ENCODE peak calls at places on chromosomes 11 and 22, in ten cellular contexts. T, D, I, F, Z, B, K, V, U and O are unnamed samples.

GRCh38 chr11:44505591-44506054 is 59.8 kb upstream of the CD82 start:
- DNase-seq in T (peak; percentile 66), D (no peak), I (no peak), F (no peak), Z (no peak), B (no peak), K (no peak), V (no peak), U (no peak), O (no peak)

GRCh38 chr11:81707881-81708280 is 1025.8 kb downstream of the FAM181B start:
- DNase-seq in T (no peak), D (no peak), I (no peak), F (no peak), Z (no peak), B (no peak), K (no peak), V (no peak), U (no peak), O (no peak)

GRCh38 chr11:10304495-10305261 is at the start of gene ADM:
- DNase-seq in T (peak; percentile 60), D (peak; percentile 93), I (peak; percentile 90), F (peak; percentile 69), Z (peak; percentile 93), B (peak; percentile 94), K (peak; percentile 90), V (peak; percentile 87), U (peak; percentile 85), O (peak; percentile 39)

GRCh38 chr11:66476173-66476840 is 3.9 kb upstream of the DPP3 start:
- DNase-seq in T (no peak), D (no peak), I (no peak), F (no peak), Z (no peak), B (no peak), K (no peak), V (peak; percentile 48), U (no peak), O (no peak)

GRCh38 chr11:74672956-74673895 is 58.0 kb downstream of the CHRDL2 start:
- DNase-seq in T (peak; percentile 65), D (peak; percentile 46), I (peak; percentile 30), F (no peak), Z (no peak), B (peak; percentile 92), K (peak; percentile 92), V (peak; percentile 40), U (peak; percentile 53), O (no peak)

GRCh38 chr22:36156515-36157419 is 3.8 kb downstream of the APOL3 start:
- DNase-seq in T (peak; percentile 54), D (peak; percentile 84), I (peak; percentile 93), F (peak; percentile 67), Z (peak; percentile 66), B (peak; percentile 89), K (peak; percentile 92), V (no peak), U (peak; percentile 73), O (peak; percentile 11)

GRCh38 chr11:133898031-133898769 is 52.9 kb upstream of the SPATA19 start:
- DNase-seq in T (no peak), D (no peak), I (no peak), F (no peak), Z (no peak), B (no peak), K (no peak), V (peak; percentile 78), U (no peak), O (no peak)

GRCh38 chr11:114440121-114440860 is 1.0 kb downstream of the REXO2 start:
- DNase-seq in T (no peak), D (no peak), I (peak; percentile 10), F (no peak), Z (no peak), B (no peak), K (no peak), V (no peak), U (no peak), O (no peak)

GRCh38 chr11:20360650-20361049 is 2.9 kb upstream of the HTATIP2 start:
- DNase-seq in T (no peak), D (peak; percentile 82), I (no peak), F (peak; percentile 66), Z (no peak), B (no peak), K (no peak), V (no peak), U (no peak), O (no peak)

GRCh38 chr22:35842954-35843353 is 125.3 kb downstream of the APOL5 start:
- DNase-seq in T (peak; percentile 28), D (no peak), I (no peak), F (no peak), Z (no peak), B (peak; percentile 40), K (peak; percentile 36), V (no peak), U (no peak), O (no peak)

DNA sequence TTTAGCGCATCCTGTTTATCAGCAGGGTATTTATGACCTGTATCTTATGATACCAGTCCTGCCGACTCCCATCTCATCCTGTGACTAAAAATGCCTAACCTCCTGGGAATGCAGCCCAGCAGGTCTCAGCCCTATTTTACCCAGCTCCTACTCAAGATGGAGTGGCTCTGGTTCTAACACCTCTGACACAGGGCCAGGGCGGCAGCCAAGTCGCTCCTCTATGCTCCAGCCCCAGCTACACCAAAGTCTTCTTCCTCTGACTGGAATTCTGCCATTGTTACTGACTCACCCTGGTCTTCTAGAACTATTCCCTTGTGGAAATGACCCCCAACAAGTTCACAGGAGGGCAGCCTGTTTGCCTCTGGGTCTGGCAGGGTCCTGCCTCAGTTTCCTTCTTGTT is 7.9 kb upstream of the C1QTNF6 start:
- DNase-seq in T (no peak), D (peak; percentile 45), I (no peak), F (no peak), Z (no peak), B (peak; percentile 18), K (peak; percentile 37), V (no peak), U (peak; percentile 12), O (no peak)
- H3K4me1 ChIP-seq in T (peaks cover 23% of the 10 kb centered on the region), D (peaks cover 63% of the 10 kb centered on the region), I (peaks cover 26% of the 10 kb centered on the region), F (peaks cover 18% of the 10 kb centered on the region), Z (peaks cover 18% of the 10 kb centered on the region), B (peaks cover 62% of the 10 kb centered on the region), K (peaks cover 41% of the 10 kb centered on the region), V (peaks cover 7% of the 10 kb centered on the region), U (peaks cover 15% of the 10 kb centered on the region), O (peaks cover 28% of the 10 kb centered on the region)

DNA sequence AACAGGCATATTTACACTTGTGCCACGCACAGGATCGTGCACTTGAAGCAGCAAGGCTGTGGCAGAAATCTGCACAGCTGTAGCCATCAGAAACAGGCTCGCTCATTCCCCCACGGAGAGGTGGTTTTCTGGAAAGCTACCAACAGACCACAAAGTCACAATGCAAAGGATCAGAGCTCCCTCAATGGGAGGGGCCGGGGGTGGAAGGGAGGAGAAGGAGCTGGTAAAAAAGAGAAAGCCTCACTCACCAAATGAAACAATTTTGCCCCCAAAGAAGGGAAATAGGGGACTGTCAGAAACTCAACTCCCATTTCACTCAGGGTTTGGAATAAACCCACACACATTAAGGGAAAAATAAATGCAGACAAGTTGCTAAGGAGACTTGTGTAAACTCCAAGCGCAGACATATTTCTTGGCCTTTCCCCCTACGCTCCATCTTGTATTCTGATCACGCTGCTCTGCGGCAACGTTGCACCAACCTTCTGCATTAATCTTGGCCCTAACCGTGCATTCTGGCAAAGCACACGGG is 43.2 kb upstream of the BLID start:
- DNase-seq in T (no peak), D (no peak), I (no peak), F (no peak), Z (no peak), B (no peak), K (no peak), V (no peak), U (no peak), O (no peak)
- H3K4me3 ChIP-seq in T (no peak overlapping the region), D (no peak overlapping the region), I (peak overlapping the region; percentile 31), F (no peak overlapping the region), Z (no peak overlapping the region), B (no peak overlapping the region), K (no peak overlapping the region), V (no peak overlapping the region), U (peak overlapping the region; percentile 65), O (peak overlapping the region; percentile 59)

DNA sequence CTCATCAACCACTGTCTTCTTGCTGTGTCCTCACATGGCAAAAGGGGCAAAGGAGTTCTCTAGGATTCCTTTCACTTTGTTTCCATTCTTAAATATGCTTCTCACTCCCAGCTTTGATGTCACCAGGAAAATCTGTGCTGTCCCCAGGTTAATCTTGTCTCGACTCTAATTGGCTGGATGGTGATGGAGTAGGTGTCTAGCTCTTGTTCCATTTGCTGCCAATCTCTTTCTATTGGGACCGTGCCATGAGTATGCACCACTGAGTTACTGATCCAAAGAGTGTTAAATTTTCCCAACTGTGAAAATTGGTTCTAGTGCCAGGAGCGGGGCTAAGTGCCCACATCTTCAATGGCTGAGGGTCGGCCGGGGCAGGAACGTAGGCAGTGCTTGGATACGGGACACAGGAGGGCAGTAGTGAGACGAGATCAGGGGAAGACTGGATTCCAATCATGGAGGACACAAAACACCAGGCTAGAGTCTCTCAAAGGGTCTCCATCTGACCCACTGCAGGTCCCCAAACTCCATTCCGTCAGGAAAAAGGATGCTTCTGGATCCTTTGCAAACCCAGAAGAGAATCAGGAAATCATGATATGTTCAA is 47.7 kb upstream of the CSNK2A3 start:
- DNase-seq in T (peak; percentile 31), D (no peak), I (no peak), F (no peak), Z (no peak), B (no peak), K (no peak), V (peak; percentile 70), U (no peak), O (no peak)
- TF ChIP-seq POLR2A in T (no peak), D (no peak), I (no peak), F (no peak), Z (no peak), B (no peak), K (no peak), V (no peak), U (no peak), O (no peak)

DNA sequence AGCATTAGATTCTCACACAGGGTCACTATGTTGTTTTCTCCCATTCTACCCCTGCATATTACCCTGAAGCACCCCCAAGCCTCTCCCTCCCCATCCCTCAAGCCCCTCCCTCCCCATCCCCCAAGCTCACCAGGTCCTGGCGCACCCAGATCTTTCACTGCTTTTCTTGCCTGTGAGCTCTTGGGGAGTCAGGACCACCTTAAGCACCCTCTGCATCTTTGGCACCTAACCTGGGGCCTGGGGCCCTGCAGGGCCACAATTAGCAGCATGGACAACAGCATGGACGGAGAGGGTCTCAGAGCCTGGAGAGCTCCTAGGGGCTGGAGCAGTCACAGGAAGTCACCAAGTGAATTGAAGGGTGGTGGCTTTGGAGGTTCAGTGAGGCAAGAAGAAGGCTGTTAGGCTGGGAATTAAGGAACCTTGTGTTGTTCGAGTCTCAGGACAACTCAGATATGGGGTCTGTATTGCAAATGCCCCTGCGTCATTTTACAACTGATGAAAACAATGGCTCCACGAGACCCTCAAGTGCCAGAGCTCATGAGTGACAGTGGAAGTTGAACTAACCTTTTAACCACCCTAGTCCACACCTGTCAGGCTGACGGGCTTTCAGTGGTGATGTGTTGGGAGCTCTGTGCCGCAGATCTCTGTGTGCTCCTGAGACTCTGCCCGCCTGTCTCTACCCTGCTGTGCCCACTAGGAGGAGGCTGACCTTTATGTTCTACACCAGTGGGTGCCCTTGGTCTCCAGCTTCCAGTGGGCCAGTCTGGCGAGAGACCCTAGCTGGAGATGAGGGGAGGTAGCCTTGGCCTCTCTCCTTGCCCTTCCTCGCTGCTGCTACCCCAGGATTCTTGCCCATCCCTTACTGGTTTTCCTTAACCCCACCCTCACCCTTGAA is 111.3 kb upstream of the OR4B1 start:
- DNase-seq in T (no peak), D (no peak), I (no peak), F (no peak), Z (no peak), B (no peak), K (no peak), V (no peak), U (no peak), O (no peak)
- H3K4me1 ChIP-seq in T (peaks cover 15% of the 10 kb centered on the region), D (peaks cover 70% of the 10 kb centered on the region), I (peaks cover 61% of the 10 kb centered on the region), F (peaks cover 4% of the 10 kb centered on the region), Z (peaks cover 8% of the 10 kb centered on the region), B (peaks cover 84% of the 10 kb centered on the region), K (peaks cover 20% of the 10 kb centered on the region), V (peaks cover 10% of the 10 kb centered on the region), U (no peaks in the 10 kb centered on the region), O (peaks cover 11% of the 10 kb centered on the region)